ENCODE peak calls at places on chromosome X, in nine cellular contexts. I, G, C, J, W, V, T, R and N are unnamed samples.

GRCh38 chrX:148871422-148872152 is 371.2 kb downstream of the AFF2 start:
- DNase-seq in W (no peak), R (no peak), I (no peak), C (no peak), T (no peak), G (no peak), J (peak), V (no peak), N (no peak)

GRCh38 chrX:12747433-12747832 is 43.8 kb upstream of the PRPS2 start:
- DNase-seq in J (no peak), I (no peak), R (no peak), G (no peak), W (no peak), C (no peak), T (no peak), V (no peak), N (no peak)

GRCh38 chrX:139842326-139843175 is 90.3 kb downstream of the ATP11C start:
- DNase-seq in C (no peak), I (no peak), R (no peak), V (no peak), J (no peak), G (no peak), W (no peak), T (no peak), N (no peak)

GRCh38 chrX:53163436-53163835 is 61.6 kb downstream of the KDM5C start:
- DNase-seq in G (no peak), W (no peak), V (no peak), J (no peak), T (no peak), I (no peak), R (no peak), C (no peak), N (no peak)

GRCh38 chrX:45401923-45402322 is 201.2 kb upstream of the DIPK2B start:
- DNase-seq in J (no peak), R (no peak), T (no peak), W (no peak), C (no peak), G (no peak), V (no peak), I (no peak), N (no peak)

GRCh38 chrX:139475432-139475831 is 55.1 kb upstream of the F9 start:
- DNase-seq in I (no peak), G (no peak), W (no peak), R (no peak), J (no peak), V (no peak), T (no peak), C (no peak), N (no peak)

GRCh38 chrX:87525771-87526229 is 8.2 kb downstream of the KLHL4 start:
- DNase-seq in C (no peak), R (no peak), J (peak), I (no peak), T (no peak), W (no peak), G (no peak), V (no peak), N (no peak)

GRCh38 chrX:105662248-105662647 is 160.1 kb upstream of the NRK start:
- DNase-seq in T (no peak), C (no peak), W (no peak), G (no peak), I (no peak), J (no peak), V (no peak), R (no peak), N (no peak)

GRCh38 chrX:132622130-132622529 is 133.3 kb upstream of the MBNL3 start:
- DNase-seq in T (no peak), I (no peak), J (peak), R (no peak), G (peak), V (no peak), C (no peak), W (no peak), N (no peak)

GRCh38 chrX:68938244-68939004 is 109.6 kb downstream of the EFNB1 start:
- DNase-seq in V (no peak), I (no peak), C (no peak), W (no peak), T (no peak), R (peak), G (no peak), J (peak), N (no peak)

GRCh38 chrX:40097101-40097491 is 662 bp downstream of the BCOR start:
- DNase-seq in W (no peak), I (no peak), T (no peak), V (no peak), G (no peak), R (peak), C (no peak), J (no peak), N (no peak)

GRCh38 chrX:150361070-150361776 is 1.9 kb upstream of the MAMLD1 start:
- DNase-seq in V (peak), R (peak), T (no peak), W (no peak), J (no peak), G (peak), I (no peak), C (peak), N (peak)

GRCh38 chrX:24149346-24150050 is at the start of gene ZFX:
- DNase-seq in C (peak), V (peak), R (peak), T (peak), W (peak), I (peak), G (peak), J (peak), N (peak)

GRCh38 chrX:47574609-47575325 is 7.5 kb upstream of the TIMP1 start:
- DNase-seq in G (no peak), W (no peak), I (no peak), T (no peak), R (peak), J (no peak), C (no peak), V (no peak), N (no peak)

GRCh38 chrX:10240918-10241317 is 84.1 kb downstream of the CLCN4 start:
- DNase-seq in V (no peak), G (no peak), J (no peak), R (no peak), T (no peak), C (no peak), I (no peak), W (no peak), N (no peak)

GRCh38 chrX:153495362-153495751 is 577 bp downstream of the BGN start:
- DNase-seq in R (no peak), C (no peak), W (no peak), T (no peak), I (peak), J (no peak), G (no peak), V (no peak), N (no peak)

GRCh38 chrX:19595036-19595435 is 79.7 kb upstream of the MAP3K15 start:
- DNase-seq in W (no peak), R (no peak), J (no peak), V (no peak), G (no peak), C (no peak), I (no peak), T (no peak), N (no peak)

GRCh38 chrX:65610040-65610439 is 57.4 kb upstream of the MSN start:
- DNase-seq in T (no peak), C (no peak), R (no peak), V (no peak), W (no peak), I (no peak), J (no peak), G (no peak), N (no peak)

GRCh38 chrX:63613531-63614028 is 171.4 kb downstream of the ARHGEF9 start:
- DNase-seq in W (no peak), J (peak), G (no peak), R (no peak), V (no peak), C (no peak), T (no peak), I (no peak), N (no peak)

GRCh38 chrX:15269618-15270521 is at the start of gene ASB9:
- DNase-seq in W (peak), G (peak), I (peak), J (peak), T (no peak), C (peak), V (peak), R (peak), N (no peak)

GRCh38 chrX:153494541-153495361 is at the start of gene BGN:
- DNase-seq in W (no peak), T (no peak), J (no peak), C (peak), R (peak), G (peak), V (peak), I (peak), N (no peak)

GRCh38 chrX:12974217-12974796 is 603 bp upstream of the TMSB4X start:
- DNase-seq in J (peak), R (peak), G (peak), C (peak), W (no peak), V (no peak), I (no peak), T (peak), N (peak)

GRCh38 chrX:63475200-63475599 is 124.1 kb upstream of the SPIN4 start:
- DNase-seq in V (no peak), W (no peak), G (no peak), C (peak), T (no peak), R (no peak), J (no peak), I (no peak), N (no peak)

GRCh38 chrX:50202539-50202938 is 1.7 kb upstream of the AKAP4 start:
- DNase-seq in W (no peak), G (no peak), I (no peak), V (no peak), C (no peak), J (no peak), T (no peak), R (no peak), N (no peak)

GRCh38 chrX:77691916-77692315 is 94.1 kb downstream of the ATRX start:
- DNase-seq in R (no peak), W (no peak), J (no peak), T (no peak), C (no peak), I (no peak), V (no peak), G (no peak), N (no peak)

GRCh38 chrX:68163446-68163845 is 269.8 kb downstream of the OPHN1 start:
- DNase-seq in V (no peak), J (no peak), C (no peak), W (no peak), T (no peak), G (no peak), I (no peak), R (no peak), N (no peak)

GRCh38 chrX:72128183-72128834 is 3.4 kb downstream of the RTL5 start:
- DNase-seq in T (no peak), R (no peak), C (no peak), W (no peak), J (no peak), V (no peak), I (no peak), G (no peak), N (no peak)

GRCh38 chrX:132592880-132593279 is 104.0 kb upstream of the MBNL3 start:
- DNase-seq in W (no peak), C (peak), G (no peak), R (peak), V (no peak), T (no peak), I (no peak), J (peak), N (peak)

GRCh38 chrX:83934220-83934619 is 73.3 kb downstream of the CYLC1 start:
- DNase-seq in G (no peak), R (no peak), W (no peak), J (no peak), I (no peak), T (no peak), V (no peak), C (peak), N (no peak)

GRCh38 chrX:20224814-20225487 is 41.8 kb downstream of the RPS6KA3 start:
- DNase-seq in V (no peak), W (no peak), T (no peak), R (no peak), I (no peak), G (peak), C (no peak), J (peak), N (no peak)

GRCh38 chrX:54413753-54414152 is 26.5 kb upstream of the TSR2 start:
- DNase-seq in R (no peak), J (no peak), C (no peak), V (no peak), T (no peak), I (no peak), G (no peak), W (no peak), N (no peak)

GRCh38 chrX:119410027-119410819 is 11.1 kb downstream of the SLC25A43 start:
- DNase-seq in C (peak), J (peak), V (no peak), W (no peak), G (no peak), T (no peak), I (no peak), R (no peak), N (no peak)

GRCh38 chrX:129688097-129688496 is 33.3 kb upstream of the APLN start:
- DNase-seq in J (no peak), R (no peak), W (no peak), G (no peak), I (no peak), T (no peak), V (no peak), C (no peak), N (no peak)

GRCh38 chrX:128807367-128807766 is 715.9 kb downstream of the SMARCA1 start:
- DNase-seq in R (no peak), W (no peak), J (peak), I (no peak), G (no peak), T (no peak), V (no peak), C (peak), N (no peak)

GRCh38 chrX:119686087-119686639 is 6.8 kb downstream of the SEPTIN6 start:
- DNase-seq in R (no peak), W (no peak), C (no peak), J (no peak), T (no peak), I (peak), G (no peak), V (no peak), N (peak)